ENCODE peak calls at places on chromosomes 12 and 14, in six cellular contexts. X, G, K, H, A and S are unnamed samples.
A peak's percentile ranks its signal among the peaks of the same experiment; 100 is the strongest.

GRCh38 chr12:53325539-53326061 is 4.2 kb upstream of the AAAS start:
- DNase-seq in X (peak; percentile 30), G (no peak), H (peak; percentile 74), K (no peak), A (peak; percentile 39), S (no peak)

GRCh38 chr12:110223777-110224378 is 57.2 kb upstream of the ATP2A2 start:
- DNase-seq in G (peak; percentile 99), K (no peak), A (peak; percentile 73), H (no peak), X (no peak), S (no peak)

GRCh38 chr14:91286530-91286937 is 42.0 kb upstream of the GPR68 start:
- DNase-seq in X (peak; percentile 76), H (peak; percentile 80), A (peak; percentile 88), G (peak; percentile 52), K (peak; percentile 37), S (peak; percentile 80)

GRCh38 chr14:84006643-84007137 is 1523.3 kb upstream of the FLRT2 start:
- DNase-seq in G (no peak), A (no peak), H (no peak), K (no peak), X (no peak), S (no peak)

GRCh38 chr14:55136241-55136640 is 7.2 kb downstream of the LGALS3 start:
- DNase-seq in H (no peak), K (no peak), X (no peak), A (no peak), G (no peak), S (no peak)

GRCh38 chr12:2540535-2540941 is 254.2 kb upstream of the FKBP4 start:
- DNase-seq in G (no peak), X (no peak), K (no peak), A (no peak), H (no peak), S (no peak)

GRCh38 chr12:26524862-26525465 is 308.0 kb downstream of the ITPR2 start:
- DNase-seq in H (no peak), X (no peak), A (no peak), K (no peak), G (no peak), S (no peak)

GRCh38 chr12:40446385-40446784 is 221.6 kb downstream of the LRRK2 start:
- DNase-seq in A (peak; percentile 32), X (no peak), G (peak; percentile 13), K (no peak), H (no peak), S (no peak)

GRCh38 chr14:77498120-77498979 is at the start of gene ISM2:
- DNase-seq in K (no peak), X (peak; percentile 34), A (peak; percentile 43), G (no peak), H (no peak), S (no peak)

GRCh38 chr12:117148642-117149041 is 41.6 kb downstream of the FBXO21 start:
- DNase-seq in K (no peak), H (no peak), G (no peak), X (no peak), A (no peak), S (no peak)

GRCh38 chr12:52147367-52147972 is 44.3 kb downstream of the KRT80 start:
- DNase-seq in X (no peak), A (peak; percentile 96), G (no peak), H (peak; percentile 97), K (peak; percentile 96), S (no peak)

GRCh38 chr12:56833780-56834179 is 70.7 kb downstream of the HSD17B6 start:
- DNase-seq in K (no peak), H (no peak), G (no peak), A (no peak), X (no peak), S (no peak)

DNA sequence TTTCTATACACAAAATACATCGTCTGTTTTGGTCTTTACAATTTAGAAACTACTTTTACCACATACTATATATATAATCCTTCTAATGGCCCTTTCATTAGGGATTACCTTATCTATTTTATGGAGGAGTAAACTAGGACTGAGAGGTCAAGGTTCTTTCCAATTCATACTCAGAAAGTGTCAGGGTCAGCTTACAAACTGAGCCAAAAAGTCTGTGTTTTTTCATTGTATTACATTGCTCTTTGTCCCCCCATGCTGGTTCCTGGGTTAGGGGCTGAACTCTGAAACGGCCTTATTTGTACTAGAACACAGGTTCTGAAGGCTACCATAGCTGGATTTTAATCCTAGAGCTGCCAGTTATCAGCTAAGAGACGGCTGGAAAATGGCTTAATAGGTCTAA is 368.1 kb downstream of the GRIN2B start:
- DNase-seq in X (no peak), K (no peak), G (no peak), A (no peak), H (no peak), S (no peak)
- TF ChIP-seq CTCF in X (no peak), K (no peak), G (no peak), A (no peak), H (no peak), S (no peak)

DNA sequence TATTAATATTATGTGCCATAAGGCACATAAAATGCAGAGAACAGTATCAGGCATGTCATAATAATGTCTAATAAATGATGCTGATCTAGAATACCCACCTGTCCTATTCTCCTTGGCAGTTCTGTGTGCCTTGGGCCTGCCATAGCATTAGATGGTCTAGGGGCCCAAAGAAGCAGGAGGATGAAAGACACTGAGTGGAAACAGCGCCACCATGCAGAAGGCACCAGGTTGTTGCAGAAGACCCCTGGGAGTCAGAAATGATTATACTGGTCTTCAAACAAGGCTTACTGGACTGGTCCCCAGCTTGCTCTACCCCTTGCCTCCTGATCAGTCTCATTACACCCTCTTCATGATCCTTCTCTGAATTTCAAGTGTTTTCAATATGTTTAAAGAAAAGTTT is 353.3 kb downstream of the GRIN2B start:
- DNase-seq in H (no peak), X (no peak), A (no peak), K (no peak), G (no peak), S (no peak)
- TF ChIP-seq CTCF in H (no peak), X (no peak), A (no peak), K (no peak), G (no peak), S (no peak)

DNA sequence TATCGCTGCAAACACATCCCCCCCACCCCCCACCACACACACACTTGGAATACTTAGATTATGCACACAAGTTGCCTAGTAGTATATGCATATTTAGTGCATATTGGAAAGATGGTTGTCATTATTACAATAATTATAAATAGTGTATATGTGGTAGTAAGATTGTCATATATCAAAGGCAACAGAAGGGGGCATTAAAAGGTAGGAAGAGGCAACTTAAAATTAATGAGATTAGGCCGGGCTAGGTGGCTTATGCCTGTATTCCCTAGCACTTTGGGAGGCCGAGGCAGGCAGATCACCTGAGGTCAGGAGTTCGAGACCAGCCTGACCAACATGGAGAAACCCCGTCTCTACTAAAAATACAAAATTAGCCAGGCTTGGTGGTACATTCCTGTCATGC is 52.1 kb downstream of the GSC start:
- DNase-seq in A (no peak), H (no peak), G (no peak), X (no peak), K (no peak), S (no peak)
- TF ChIP-seq CTCF in A (no peak), H (no peak), G (no peak), X (no peak), K (no peak), S (no peak)

DNA sequence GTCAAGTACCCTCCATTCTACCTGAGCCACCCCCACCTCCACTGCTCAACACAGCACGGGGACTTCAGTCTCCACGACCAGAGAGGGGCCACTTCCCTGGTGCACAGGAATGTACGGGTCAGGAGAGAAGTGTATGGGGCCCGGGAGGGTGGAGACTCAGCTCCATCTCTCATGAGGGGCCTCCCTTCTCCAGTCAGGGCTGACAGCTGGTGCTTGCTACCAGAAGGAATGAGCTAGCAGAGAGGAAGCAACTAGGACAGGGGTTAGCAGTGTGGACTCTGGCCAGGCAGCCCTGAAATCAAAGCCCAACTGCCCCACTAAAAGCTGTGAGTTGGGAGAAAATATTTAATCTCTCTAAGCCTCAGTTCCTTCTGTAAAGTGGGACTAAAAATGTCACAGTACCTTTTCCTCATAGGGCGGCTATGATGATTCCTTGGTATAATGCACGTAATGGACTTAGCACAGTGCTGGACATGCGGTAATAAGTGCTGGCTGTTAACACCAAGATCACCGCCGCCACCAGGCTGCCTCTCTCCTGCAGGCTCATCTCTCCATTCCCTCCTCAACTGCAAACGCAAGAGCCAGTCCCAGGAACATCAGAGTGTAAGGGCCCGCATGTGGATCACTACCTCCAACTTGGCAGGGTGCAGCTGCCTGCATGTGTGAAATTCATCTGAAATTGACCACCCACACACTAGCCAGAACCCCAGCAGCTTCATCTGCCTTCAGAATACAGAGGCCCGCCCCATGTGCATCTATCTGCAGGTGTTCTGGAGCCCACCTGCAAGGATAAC is 14.6 kb downstream of the ACTN1 start:
- DNase-seq in X (no peak), K (no peak), G (no peak), A (no peak), H (peak; percentile 37), S (no peak)
- TF ChIP-seq CTCF in X (no peak), K (no peak), G (no peak), A (no peak), H (no peak), S (no peak)

GRCh38 chr12:123264642-123265041 is 7.0 kb downstream of the CDK2AP1 start:
- DNase-seq in A (no peak), G (no peak), K (no peak), X (no peak), H (no peak), S (no peak)
- TF ChIP-seq CTCF in A (no peak), G (peak; percentile 12), K (no peak), X (no peak), H (no peak), S (no peak)

DNA sequence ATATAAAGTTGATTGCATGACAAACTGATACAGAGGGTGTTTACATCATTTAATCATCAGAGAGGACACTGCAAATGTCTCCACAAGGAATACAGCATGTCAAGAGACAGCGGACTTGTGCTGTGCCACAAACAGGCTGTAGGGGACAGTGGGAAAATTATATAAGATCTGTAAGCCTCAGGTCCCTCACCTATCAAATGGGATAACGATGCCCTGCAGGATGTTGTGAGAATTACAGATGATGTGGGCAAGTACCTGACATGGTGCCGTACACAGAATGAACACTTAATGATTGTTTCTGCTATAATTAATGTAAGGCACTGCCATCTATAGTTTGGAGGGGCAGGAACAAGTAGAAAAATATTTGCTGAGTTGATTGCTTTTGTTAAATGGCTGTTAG is 81.9 kb upstream of the GTF2A1 start:
- DNase-seq in G (no peak), K (no peak), X (no peak), A (no peak), H (no peak), S (no peak)
- TF ChIP-seq CTCF in G (peak; percentile 14), K (no peak), X (no peak), A (no peak), H (no peak), S (peak; percentile 12)

DNA sequence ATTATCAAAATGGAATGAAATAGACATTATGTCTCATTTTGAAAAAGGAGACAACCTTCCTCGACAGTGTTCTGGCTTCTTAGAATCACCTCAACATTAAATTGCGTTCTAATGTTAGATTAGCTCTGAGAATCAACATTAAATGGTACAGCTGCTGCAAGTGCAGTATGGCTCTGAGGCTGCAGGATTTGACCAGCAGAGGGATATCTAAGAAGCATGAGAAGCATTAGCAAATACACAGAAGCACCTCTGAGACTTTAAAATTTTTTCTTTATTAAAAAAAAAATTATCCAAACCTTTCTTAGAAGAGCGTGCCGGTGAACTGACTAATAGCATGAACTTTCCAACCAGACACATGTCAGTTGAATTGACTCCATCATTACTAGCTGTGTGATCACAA is 253.4 kb upstream of the LRIG3 start:
- DNase-seq in G (no peak), H (no peak), X (no peak), A (no peak), K (no peak), S (no peak)
- TF ChIP-seq CTCF in G (peak; percentile 8), H (no peak), X (no peak), A (no peak), K (peak; percentile 55), S (no peak)

DNA sequence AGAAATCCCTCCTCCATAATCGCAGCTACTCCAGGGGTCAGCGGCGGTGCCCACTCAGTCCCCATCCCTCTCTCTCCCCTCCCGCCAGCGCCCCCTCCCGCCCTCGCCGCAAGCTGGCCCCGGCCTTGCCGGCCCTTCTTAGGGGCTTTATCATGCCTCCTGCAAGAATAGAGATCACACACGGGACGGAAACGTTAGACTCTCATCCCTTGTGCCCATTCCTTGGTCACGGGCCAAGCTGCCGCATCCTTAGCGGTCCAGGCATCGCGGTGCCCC is 681 bp upstream of the COX14 start:
- DNase-seq in G (no peak), H (no peak), A (no peak), K (no peak), X (no peak), S (no peak)
- TF ChIP-seq CTCF in G (no peak), H (no peak), A (no peak), K (no peak), X (no peak), S (no peak)